ENCODE peak calls at places on chromosomes 4 and X, in five cellular contexts. One of them, this sample, is unnamed.

GRCh38 chr4:169098054-169098896 is 88.2 kb upstream of the CBR4 start:
- DNase-seq in cardiac muscle cell: peak
- DNase-seq in dermis microvascular lymphatic vessel endothelial cell: no peak
- DNase-seq in RPMI7951: peak
- DNase-seq in Ammon's horn: no peak
- DNase-seq in this sample: no peak

GRCh38 chr4:150859435-150859834 is 155.6 kb downstream of the LRBA start:
- DNase-seq in cardiac muscle cell: no peak
- DNase-seq in dermis microvascular lymphatic vessel endothelial cell: no peak
- DNase-seq in RPMI7951: no peak
- DNase-seq in Ammon's horn: no peak
- DNase-seq in this sample: no peak

GRCh38 chr4:56181140-56181950 is 205.9 kb downstream of the AASDH start:
- DNase-seq in cardiac muscle cell: peak
- DNase-seq in dermis microvascular lymphatic vessel endothelial cell: no peak
- DNase-seq in RPMI7951: no peak
- DNase-seq in Ammon's horn: no peak
- DNase-seq in this sample: no peak

GRCh38 chrX:120015145-120016067 is 62.1 kb downstream of the RHOXF2B start:
- DNase-seq in cardiac muscle cell: peak
- DNase-seq in dermis microvascular lymphatic vessel endothelial cell: no peak
- DNase-seq in RPMI7951: no peak
- DNase-seq in Ammon's horn: no peak
- DNase-seq in this sample: no peak

GRCh38 chr4:143700060-143700419 is 435 bp downstream of the FREM3 start:
- DNase-seq in cardiac muscle cell: peak
- DNase-seq in dermis microvascular lymphatic vessel endothelial cell: peak
- DNase-seq in RPMI7951: no peak
- DNase-seq in Ammon's horn: no peak
- DNase-seq in this sample: no peak

GRCh38 chr4:128782076-128782715 is 27.3 kb upstream of the JADE1 start:
- DNase-seq in cardiac muscle cell: no peak
- DNase-seq in dermis microvascular lymphatic vessel endothelial cell: peak
- DNase-seq in RPMI7951: no peak
- DNase-seq in Ammon's horn: peak
- DNase-seq in this sample: no peak

GRCh38 chr4:17958185-17958584 is 63.4 kb downstream of the LCORL start:
- DNase-seq in cardiac muscle cell: no peak
- DNase-seq in dermis microvascular lymphatic vessel endothelial cell: no peak
- DNase-seq in RPMI7951: no peak
- DNase-seq in Ammon's horn: no peak
- DNase-seq in this sample: no peak

GRCh38 chr4:113869743-113870375 is 108.3 kb upstream of the CAMK2D start:
- DNase-seq in cardiac muscle cell: no peak
- DNase-seq in dermis microvascular lymphatic vessel endothelial cell: no peak
- DNase-seq in RPMI7951: peak
- DNase-seq in Ammon's horn: no peak
- DNase-seq in this sample: no peak

GRCh38 chr4:48687313-48687712 is 92.8 kb downstream of the FRYL start:
- DNase-seq in cardiac muscle cell: no peak
- DNase-seq in dermis microvascular lymphatic vessel endothelial cell: no peak
- DNase-seq in RPMI7951: no peak
- DNase-seq in Ammon's horn: no peak
- DNase-seq in this sample: no peak

GRCh38 chrX:119693032-119693995 is at the start of gene SEPTIN6:
- DNase-seq in cardiac muscle cell: peak
- DNase-seq in dermis microvascular lymphatic vessel endothelial cell: no peak
- DNase-seq in RPMI7951: peak
- DNase-seq in Ammon's horn: peak
- DNase-seq in this sample: no peak

GRCh38 chrX:51641421-51642021 is 22.8 kb upstream of the CENPVL3 start:
- DNase-seq in cardiac muscle cell: peak
- DNase-seq in dermis microvascular lymphatic vessel endothelial cell: peak
- DNase-seq in RPMI7951: peak
- DNase-seq in Ammon's horn: peak
- DNase-seq in this sample: peak

GRCh38 chr4:89114100-89114499 is 2.8 kb downstream of the TIGD2 start:
- DNase-seq in cardiac muscle cell: no peak
- DNase-seq in dermis microvascular lymphatic vessel endothelial cell: no peak
- DNase-seq in RPMI7951: no peak
- DNase-seq in Ammon's horn: no peak
- DNase-seq in this sample: no peak

GRCh38 chrX:78105944-78106650 is 2.0 kb downstream of the PGK1 start:
- DNase-seq in cardiac muscle cell: no peak
- DNase-seq in dermis microvascular lymphatic vessel endothelial cell: no peak
- DNase-seq in RPMI7951: peak
- DNase-seq in Ammon's horn: no peak
- DNase-seq in this sample: no peak

GRCh38 chr4:107036602-107037151 is 564 bp upstream of the DKK2 start:
- DNase-seq in cardiac muscle cell: no peak
- DNase-seq in dermis microvascular lymphatic vessel endothelial cell: no peak
- DNase-seq in RPMI7951: no peak
- DNase-seq in Ammon's horn: no peak
- DNase-seq in this sample: no peak

GRCh38 chrX:13607996-13608365 is 38.6 kb downstream of the EGFL6 start:
- DNase-seq in cardiac muscle cell: no peak
- DNase-seq in dermis microvascular lymphatic vessel endothelial cell: no peak
- DNase-seq in RPMI7951: no peak
- DNase-seq in Ammon's horn: no peak
- DNase-seq in this sample: no peak